ENCODE peak calls at places on chromosomes 6 and 20, in four cellular contexts. L, U, B and Y are unnamed samples.

GRCh38 chr6:3825331-3825831 is 23.8 kb upstream of the FAM50B start:
- DNase-seq in L (peak), U (no peak), B (peak), Y (no peak)

GRCh38 chr6:113909224-113909856 is 52.2 kb downstream of the MARCKS start:
- DNase-seq in L (no peak), U (peak), B (no peak), Y (peak)

GRCh38 chr6:12522347-12522746 is 194.2 kb upstream of the PHACTR1 start:
- DNase-seq in L (no peak), U (no peak), B (no peak), Y (no peak)

GRCh38 chr20:63215101-63216040 is 560 bp downstream of the YTHDF1 start:
- DNase-seq in L (no peak), U (no peak), B (no peak), Y (no peak)

GRCh38 chr6:22253955-22254655 is 42.7 kb downstream of the PRL start:
- DNase-seq in L (no peak), U (no peak), B (no peak), Y (no peak)

GRCh38 chr6:9978480-9978879 is 436.4 kb downstream of the TFAP2A start:
- DNase-seq in L (no peak), U (no peak), B (no peak), Y (no peak)

GRCh38 chr20:57677323-57677982 is 32.4 kb downstream of the PMEPA1 start:
- DNase-seq in L (no peak), U (no peak), B (no peak), Y (peak)

GRCh38 chr20:62723768-62724420 is 15.3 kb downstream of the NTSR1 start:
- DNase-seq in L (no peak), U (no peak), B (no peak), Y (no peak)

GRCh38 chr6:169950558-169950957 is 199.1 kb downstream of the ERMARD start:
- DNase-seq in L (peak), U (peak), B (no peak), Y (no peak)

GRCh38 chr6:149716181-149716580 is 1.7 kb downstream of the LATS1 start:
- DNase-seq in L (no peak), U (no peak), B (no peak), Y (no peak)

GRCh38 chr20:54623923-54624569 is 148.7 kb downstream of the DOK5 start:
- DNase-seq in L (no peak), U (no peak), B (no peak), Y (no peak)

GRCh38 chr6:4399656-4400055 is 264.3 kb upstream of the ECI2 start:
- DNase-seq in L (no peak), U (no peak), B (no peak), Y (no peak)

GRCh38 chr6:156963712-156964700 is 186.8 kb downstream of the ARID1B start:
- DNase-seq in L (no peak), U (no peak), B (no peak), Y (no peak)

GRCh38 chr6:9116026-9116425 is 680.7 kb upstream of the SLC35B3 start:
- DNase-seq in L (no peak), U (no peak), B (no peak), Y (no peak)

GRCh38 chr6:160461641-160462040 is 113.5 kb downstream of the SLC22A3 start:
- DNase-seq in L (no peak), U (no peak), B (no peak), Y (no peak)

GRCh38 chr6:149586149-149586548 is 20.0 kb downstream of the GINM1 start:
- DNase-seq in L (no peak), U (no peak), B (no peak), Y (no peak)

GRCh38 chr6:71531841-71532240 is 243.2 kb downstream of the OGFRL1 start:
- DNase-seq in L (no peak), U (no peak), B (no peak), Y (no peak)

GRCh38 chr6:99031957-99032356 is 84.2 kb upstream of the FBXL4 start:
- DNase-seq in L (no peak), U (no peak), B (no peak), Y (no peak)

GRCh38 chr6:71544028-71544427 is 255.4 kb downstream of the OGFRL1 start:
- DNase-seq in L (no peak), U (no peak), B (no peak), Y (no peak)

GRCh38 chr6:6981923-6982322 is 125.8 kb upstream of the RREB1 start:
- DNase-seq in L (no peak), U (peak), B (no peak), Y (no peak)

GRCh38 chr20:57076202-57076651 is 190.2 kb downstream of the BMP7 start:
- DNase-seq in L (no peak), U (no peak), B (no peak), Y (no peak)

GRCh38 chr6:114362396-114362795 is 19.6 kb upstream of the HS3ST5 start:
- DNase-seq in L (no peak), U (no peak), B (no peak), Y (no peak)

GRCh38 chr6:129981598-129981997 is 36.8 kb upstream of the L3MBTL3 start:
- DNase-seq in L (no peak), U (peak), B (no peak), Y (no peak)

GRCh38 chr6:76275746-76276145 is 203.3 kb upstream of the IMPG1 start:
- DNase-seq in L (no peak), U (no peak), B (no peak), Y (peak)

GRCh38 chr6:37785688-37786270 is 33.7 kb upstream of the ZFAND3 start:
- DNase-seq in L (no peak), U (no peak), B (no peak), Y (no peak)

GRCh38 chr6:91573826-91574416 is 987.0 kb upstream of the MAP3K7 start:
- DNase-seq in L (no peak), U (no peak), B (no peak), Y (no peak)

GRCh38 chr6:43278524-43279078 is 19.5 kb upstream of the SLC22A7 start:
- DNase-seq in L (no peak), U (no peak), B (no peak), Y (no peak)

GRCh38 chr20:48129319-48129973 is 344.2 kb upstream of the SULF2 start:
- DNase-seq in L (no peak), U (no peak), B (no peak), Y (no peak)

GRCh38 chr6:18154507-18155272 is at the start of gene TPMT:
- DNase-seq in L (no peak), U (no peak), B (peak), Y (no peak)

GRCh38 chr6:1917628-1918371 is 308.1 kb downstream of the FOXC1 start:
- DNase-seq in L (no peak), U (peak), B (no peak), Y (no peak)

GRCh38 chr20:23327617-23328333 is 22.8 kb upstream of the NXT1 start:
- DNase-seq in L (no peak), U (no peak), B (no peak), Y (no peak)

GRCh38 chr6:97958143-97958542 is 675.1 kb upstream of the MMS22L start:
- DNase-seq in L (no peak), U (no peak), B (no peak), Y (no peak)

DNA sequence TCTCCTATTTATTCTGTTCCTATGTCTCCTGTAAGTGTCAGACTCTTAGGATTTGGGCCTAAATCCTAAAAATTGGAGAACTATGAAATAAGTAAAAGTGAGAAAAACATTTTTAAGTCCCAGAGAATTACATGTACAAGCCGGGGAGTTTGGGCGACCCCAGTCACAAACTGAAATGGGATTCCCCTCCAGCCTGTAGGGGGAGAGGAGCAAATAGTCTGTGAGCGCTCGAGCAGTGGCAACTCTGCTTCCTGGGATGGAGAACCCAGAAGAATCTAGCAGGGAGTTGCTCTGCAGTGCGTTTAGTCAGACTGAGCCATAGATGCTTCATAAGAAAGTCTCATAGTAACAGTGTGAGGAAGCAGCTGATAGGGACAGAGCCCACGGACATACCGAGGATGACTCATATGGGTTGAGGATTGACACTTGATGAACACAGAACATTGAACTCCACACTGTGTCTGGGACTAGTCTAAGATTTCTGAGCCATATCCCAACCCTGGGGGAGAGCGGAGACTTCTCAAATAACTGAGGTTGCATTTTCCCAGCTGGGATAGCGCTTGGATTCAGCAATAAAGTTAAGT is 437.2 kb downstream of the BCKDHB start:
- DNase-seq in L (no peak), U (no peak), B (no peak), Y (no peak)
- TF ChIP-seq CTCF in L (no peak), U (peak), B (no peak), Y (no peak)

GRCh38 chr20:52447232-52447566 is 255.6 kb upstream of the ZFP64 start:
- DNase-seq in L (no peak), U (no peak), B (no peak), Y (no peak)
- H3K4me3 ChIP-seq in L (no peak), U (no peak), B (no peak), Y (no peak)

GRCh38 chr20:32858189-32858588 is 534 bp upstream of the EFCAB8 start:
- DNase-seq in L (no peak), U (no peak), B (no peak), Y (no peak)

GRCh38 chr20:32861446-32861845 is 2.7 kb downstream of the EFCAB8 start:
- DNase-seq in L (no peak), U (no peak), B (no peak), Y (no peak)

GRCh38 chr20:32859961-32860360 is 1.2 kb downstream of the EFCAB8 start:
- DNase-seq in L (no peak), U (no peak), B (no peak), Y (no peak)

GRCh38 chr20:32855387-32855786 is 3.3 kb upstream of the EFCAB8 start:
- DNase-seq in L (no peak), U (no peak), B (no peak), Y (no peak)

DNA sequence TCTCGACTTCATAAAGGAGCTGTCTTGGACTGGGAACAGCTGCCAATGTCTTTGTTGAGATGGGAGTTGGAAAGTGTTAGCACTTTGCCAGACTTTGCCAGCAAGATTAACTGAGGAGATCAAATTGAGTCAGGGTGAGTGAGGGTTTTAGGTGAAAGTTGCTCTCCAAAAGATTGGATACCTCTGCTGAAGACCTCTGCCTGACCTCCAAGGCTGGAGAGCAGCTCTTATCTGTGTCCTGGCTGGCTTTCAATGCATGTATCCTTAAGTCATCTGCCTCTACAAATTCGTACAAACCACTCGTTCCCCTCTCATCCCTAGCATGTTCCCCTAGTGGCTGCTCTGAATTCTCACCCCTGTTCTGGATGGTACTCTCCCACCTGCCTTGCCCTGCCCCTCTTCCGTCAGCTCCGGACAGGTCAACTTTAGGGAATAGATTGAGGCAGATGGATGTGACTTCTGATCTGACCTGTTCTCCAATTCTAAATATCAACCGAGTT is at the start of gene EFCAB8:
- DNase-seq in L (no peak), U (no peak), B (no peak), Y (no peak)
- TF ChIP-seq CTCF in L (no peak), U (no peak), B (no peak), Y (no peak)

GRCh38 chr20:30910937-30911725 is 346.3 kb upstream of the DEFB115 start:
- DNase-seq in L (no peak), U (no peak), B (no peak), Y (no peak)

GRCh38 chr20:30912006-30912660 is 345.3 kb upstream of the DEFB115 start:
- DNase-seq in L (no peak), U (no peak), B (no peak), Y (peak)
- H3K4me3 ChIP-seq in L (no peak), U (no peak), B (no peak), Y (no peak)

GRCh38 chr6:13615802-13616140 is 636 bp downstream of the NOL7 start:
- DNase-seq in L (no peak), U (no peak), B (peak), Y (no peak)

GRCh38 chr6:13613029-13613594 is 2.0 kb upstream of the NOL7 start:
- DNase-seq in L (no peak), U (no peak), B (no peak), Y (no peak)

GRCh38 chr6:13614126-13614925 is 809 bp upstream of the NOL7 start:
- DNase-seq in L (peak), U (no peak), B (no peak), Y (no peak)

GRCh38 chr6:13614926-13615801 is at the start of gene NOL7:
- DNase-seq in L (peak), U (peak), B (peak), Y (peak)

DNA sequence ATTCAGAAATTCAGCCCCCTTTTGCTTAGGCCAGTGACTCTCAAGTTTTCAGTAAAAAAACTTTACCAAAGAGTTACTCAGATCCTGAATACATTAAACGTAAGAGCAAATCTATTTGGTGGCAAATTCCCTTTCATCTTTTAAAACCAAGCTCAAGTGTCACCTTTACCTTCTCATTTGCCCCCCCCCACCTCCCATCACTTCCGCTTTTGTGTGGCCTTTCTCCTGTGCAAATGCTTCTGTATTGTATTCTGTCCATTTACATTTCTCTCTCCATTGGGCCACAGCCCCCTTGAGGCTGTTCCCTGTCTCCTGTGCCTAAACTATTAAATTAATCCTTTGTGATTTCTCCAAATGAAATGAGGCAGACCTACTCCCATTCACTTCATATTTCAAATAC is 1.9 kb downstream of the NOL7 start:
- DNase-seq in L (no peak), U (no peak), B (no peak), Y (no peak)
- TF ChIP-seq CTCF in L (no peak), U (no peak), B (no peak), Y (no peak)